ENCODE peak calls at places on chromosomes 6 and 20, in nine cellular contexts. R is CD8-positive, alpha-beta T cell; A is neural progenitor cell; G is GM23248; U is uterus; H is thoracic aorta; V is mammary epithelial cell; L is right cardiac atrium; B is body of pancreas. Q is an unnamed sample.

GRCh38 chr6:23244300-23244699 is 674.9 kb downstream of the HDGFL1 start:
- DNase-seq in R (no peak), A (no peak), G (peak; percentile 42), U (no peak), H (no peak), V (peak; percentile 48), L (no peak), B (no peak), Q (peak; percentile 75)

GRCh38 chr20:57505991-57506390 is 18.9 kb downstream of the CTCFL start:
- DNase-seq in R (no peak), A (no peak), G (no peak), U (no peak), H (no peak), V (no peak), L (no peak), B (no peak), Q (no peak)

GRCh38 chr6:15421945-15422733 is 176.3 kb downstream of the JARID2 start:
- DNase-seq in R (peak; percentile 15), A (no peak), G (no peak), U (no peak), H (no peak), V (no peak), L (no peak), B (no peak), Q (no peak)

GRCh38 chr6:158706369-158706982 is 56.6 kb downstream of the SYTL3 start:
- DNase-seq in R (no peak), A (peak; percentile 46), G (peak; percentile 77), U (peak; percentile 74), H (no peak), V (peak; percentile 33), L (peak; percentile 91), B (peak; percentile 59), Q (peak; percentile 38)

GRCh38 chr6:12163744-12164507 is 126.2 kb upstream of the EDN1 start:
- DNase-seq in R (no peak), A (no peak), G (no peak), U (no peak), H (no peak), V (no peak), L (no peak), B (no peak), Q (no peak)

GRCh38 chr20:21615617-21616080 is 89.8 kb upstream of the PAX1 start:
- DNase-seq in R (peak; percentile 19), A (peak; percentile 84), G (peak; percentile 72), U (no peak), H (no peak), V (peak; percentile 43), L (peak; percentile 67), B (peak; percentile 52), Q (peak; percentile 48)

GRCh38 chr20:10586296-10586695 is 87.5 kb downstream of the JAG1 start:
- DNase-seq in R (no peak), A (no peak), G (no peak), U (no peak), H (no peak), V (no peak), L (no peak), B (no peak), Q (no peak)

GRCh38 chr20:63290677-63291472 is 2.1 kb upstream of the COL20A1 start:
- DNase-seq in R (peak; percentile 72), A (peak; percentile 72), G (peak; percentile 70), U (no peak), H (no peak), V (peak; percentile 31), L (peak; percentile 77), B (peak; percentile 67), Q (peak; percentile 28)

GRCh38 chr6:43285415-43285814 is 12.6 kb upstream of the SLC22A7 start:
- DNase-seq in R (no peak), A (no peak), G (peak; percentile 22), U (no peak), H (no peak), V (no peak), L (peak; percentile 37), B (no peak), Q (no peak)

GRCh38 chr6:84033523-84034451 is at the start of gene MRAP2:
- DNase-seq in R (no peak), A (peak; percentile 78), G (peak; percentile 61), U (no peak), H (no peak), V (peak; percentile 32), L (peak; percentile 72), B (peak; percentile 25), Q (peak; percentile 3)

GRCh38 chr20:33299111-33299603 is 16.1 kb downstream of the BPIFB1 start:
- DNase-seq in R (peak; percentile 79), A (peak; percentile 88), G (peak; percentile 63), U (peak; percentile 18), H (no peak), V (peak; percentile 35), L (peak; percentile 86), B (peak; percentile 67), Q (peak; percentile 33)

GRCh38 chr6:57215260-57215659 is 6.8 kb downstream of the RAB23 start:
- DNase-seq in R (no peak), A (no peak), G (no peak), U (no peak), H (no peak), V (no peak), L (no peak), B (no peak), Q (no peak)
- H3K4me3 ChIP-seq in R (no peak overlapping the region), A (no peak overlapping the region), G (no peak overlapping the region), U (no peak overlapping the region), H (no peak overlapping the region), V (no peak overlapping the region), L (no peak overlapping the region), B (no peak overlapping the region), Q (no peak overlapping the region)

DNA sequence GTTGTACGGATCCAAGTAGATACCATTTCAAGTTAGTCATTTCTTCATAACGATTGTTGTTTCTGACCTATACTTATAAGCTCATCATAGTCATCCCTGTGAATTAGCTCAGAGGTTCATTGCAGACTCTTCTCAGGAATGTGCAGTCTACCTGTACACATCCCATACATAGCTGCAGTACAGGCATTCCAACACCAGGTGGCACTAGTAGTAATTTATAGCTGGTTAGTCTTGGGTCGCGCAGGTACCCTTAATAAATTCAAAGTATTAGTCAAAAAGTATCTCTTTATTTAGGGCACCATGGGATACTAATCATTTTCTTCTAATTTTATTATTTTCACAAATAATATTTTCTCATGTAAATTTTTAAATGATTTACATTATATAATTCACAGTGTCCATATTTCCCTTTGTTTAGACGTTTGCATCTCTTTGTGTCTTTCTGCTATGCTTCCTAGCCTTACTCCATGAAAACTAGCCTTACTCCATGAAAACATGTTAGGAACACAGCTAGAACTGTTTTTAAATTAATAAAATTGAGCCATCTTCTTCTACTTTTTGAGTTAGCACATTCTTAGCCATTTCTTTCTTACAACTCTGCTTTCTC is 128.6 kb upstream of the FAM83B start:
- DNase-seq in R (peak; percentile 29), A (peak; percentile 67), G (peak; percentile 37), U (peak; percentile 21), H (no peak), V (peak; percentile 81), L (no peak), B (peak; percentile 81), Q (peak; percentile 59)
- H3K27ac ChIP-seq in R (no peak overlapping the region), A (no peak overlapping the region), G (no peak overlapping the region), U (no peak overlapping the region), H (no peak overlapping the region), V (peak overlapping the region; percentile 91), L (no peak overlapping the region), B (no peak overlapping the region), Q (no peak overlapping the region)

GRCh38 chr6:45415778-45416518 is 38.2 kb upstream of the SUPT3H start:
- DNase-seq in R (no peak), A (no peak), G (peak; percentile 41), U (no peak), H (no peak), V (no peak), L (no peak), B (no peak), Q (no peak)
- H3K27me3 ChIP-seq in R (no peaks in the 10 kb centered on the region), A (peaks cover 62% of the 10 kb centered on the region), G (no peaks in the 10 kb centered on the region), U (peaks cover 17% of the 10 kb centered on the region), H (peaks cover 18% of the 10 kb centered on the region), V (peaks cover 3% of the 10 kb centered on the region), L (no peaks in the 10 kb centered on the region), B (no peaks in the 10 kb centered on the region), Q (no peaks in the 10 kb centered on the region)

GRCh38 chr6:6686748-6687601 is 98.5 kb downstream of the LY86 start:
- DNase-seq in R (peak; percentile 33), A (peak; percentile 98), G (peak; percentile 42), U (peak; percentile 83), H (no peak), V (peak; percentile 93), L (peak; percentile 96), B (peak; percentile 100), Q (peak; percentile 76)
- H3K4me3 ChIP-seq in R (no peak overlapping the region), A (peak overlapping the region; percentile 40), G (no peak overlapping the region), U (no peak overlapping the region), H (peak overlapping the region; percentile 10), V (no peak overlapping the region), L (peak overlapping the region; percentile 4), B (no peak overlapping the region), Q (peak overlapping the region; percentile 35)

GRCh38 chr6:26024651-26025046 is 62.0 kb downstream of the TRIM38 start:
- DNase-seq in R (no peak), A (peak; percentile 36), G (no peak), U (no peak), H (no peak), V (no peak), L (no peak), B (no peak), Q (no peak)
- H3K27ac ChIP-seq in R (no peak overlapping the region), A (no peak overlapping the region), G (no peak overlapping the region), U (peak overlapping the region; percentile 97), H (peak overlapping the region; percentile 98), V (no peak overlapping the region), L (peak overlapping the region; percentile 42), B (no peak overlapping the region), Q (peak overlapping the region; percentile 95)

GRCh38 chr6:117906905-117907599 is at the start of gene SLC35F1:
- DNase-seq in R (peak; percentile 5), A (peak; percentile 89), G (peak; percentile 47), U (no peak), H (no peak), V (peak; percentile 25), L (peak; percentile 58), B (peak; percentile 52), Q (peak; percentile 22)
- H3K27me3 ChIP-seq in R (peaks cover 12% of the 10 kb centered on the region), A (peaks cover 34% of the 10 kb centered on the region), G (peaks cover 39% of the 10 kb centered on the region), U (peaks cover 5% of the 10 kb centered on the region), H (no peaks in the 10 kb centered on the region), V (peaks cover 21% of the 10 kb centered on the region), L (peaks cover 3% of the 10 kb centered on the region), B (no peaks in the 10 kb centered on the region), Q (peaks cover 18% of the 10 kb centered on the region)

Q was measured in brain microvascular endothelial cell.